ENCODE peak calls at places on chromosomes 12 and 14, in eight cellular contexts. I is transverse colon, O is ascending aorta, G is PC-3, S is GM13976, Z is HL-60, T is fibroblast of the aortic adventitia, V is hepatocyte. N is an unnamed sample.

GRCh38 chr14:96897184-96897583 is 100.0 kb downstream of the VRK1 start:
- DNase-seq in I (no peak), O (no peak), G (no peak), S (no peak), Z (no peak), T (no peak), V (no peak), N (no peak)

GRCh38 chr12:57940915-57941164 is 527 bp upstream of the ATP23 start:
- DNase-seq in I (peak; percentile 11), O (no peak), G (no peak), S (no peak), Z (no peak), T (no peak), V (peak; percentile 6), N (no peak)

GRCh38 chr12:45634273-45634917 is 95.1 kb upstream of the ARID2 start:
- DNase-seq in I (no peak), O (no peak), G (no peak), S (peak; percentile 58), Z (no peak), T (no peak), V (no peak), N (peak; percentile 43)

GRCh38 chr14:77040995-77041744 is 12.7 kb upstream of the IRF2BPL start:
- DNase-seq in I (peak; percentile 29), O (no peak), G (peak; percentile 50), S (no peak), Z (no peak), T (no peak), V (no peak), N (no peak)

GRCh38 chr14:74563233-74563585 is 48.8 kb downstream of the LTBP2 start:
- DNase-seq in I (no peak), O (no peak), G (peak; percentile 60), S (no peak), Z (no peak), T (peak; percentile 53), V (no peak), N (no peak)

GRCh38 chr12:42921741-42922511 is 332.4 kb upstream of the PRICKLE1 start:
- DNase-seq in I (no peak), O (no peak), G (peak; percentile 64), S (no peak), Z (no peak), T (no peak), V (peak; percentile 13), N (no peak)

GRCh38 chr12:69779928-69780327 is 41.3 kb downstream of the RAB3IP start:
- DNase-seq in I (no peak), O (no peak), G (peak; percentile 79), S (peak; percentile 34), Z (no peak), T (peak; percentile 34), V (no peak), N (peak; percentile 29)

GRCh38 chr12:68790952-68791234 is 17.1 kb upstream of the MDM2 start:
- DNase-seq in I (no peak), O (no peak), G (no peak), S (no peak), Z (no peak), T (no peak), V (no peak), N (no peak)

GRCh38 chr12:100632445-100632892 is 59.0 kb downstream of the GAS2L3 start:
- DNase-seq in I (no peak), O (no peak), G (no peak), S (no peak), Z (no peak), T (no peak), V (no peak), N (no peak)

GRCh38 chr12:116346751-116347150 is 69.3 kb upstream of the MED13L start:
- DNase-seq in I (no peak), O (no peak), G (peak; percentile 81), S (no peak), Z (no peak), T (peak; percentile 96), V (peak; percentile 53), N (no peak)

GRCh38 chr14:88297306-88297705 is 25.8 kb downstream of the KCNK10 start:
- DNase-seq in I (no peak), O (no peak), G (no peak), S (no peak), Z (no peak), T (no peak), V (no peak), N (no peak)

GRCh38 chr12:127809236-127809635 is 457.7 kb upstream of the TMEM132C start:
- DNase-seq in I (no peak), O (no peak), G (peak; percentile 59), S (no peak), Z (no peak), T (peak; percentile 90), V (peak; percentile 58), N (no peak)

GRCh38 chr12:25894759-25895158 is 63.7 kb upstream of the RASSF8 start:
- DNase-seq in I (no peak), O (no peak), G (no peak), S (no peak), Z (no peak), T (no peak), V (no peak), N (no peak)

GRCh38 chr12:238116-238515 is 24.2 kb upstream of the SLC6A12 start:
- DNase-seq in I (no peak), O (no peak), G (no peak), S (no peak), Z (no peak), T (no peak), V (no peak), N (no peak)

GRCh38 chr14:24806061-24806678 is 172.2 kb upstream of the GZMB start:
- DNase-seq in I (peak; percentile 89), O (no peak), G (peak; percentile 70), S (peak; percentile 30), Z (peak; percentile 47), T (peak; percentile 65), V (peak; percentile 85), N (peak; percentile 43)

GRCh38 chr12:10033783-10034381 is 3.4 kb downstream of the CLEC9A start:
- DNase-seq in I (no peak), O (no peak), G (peak; percentile 42), S (peak; percentile 28), Z (no peak), T (peak; percentile 9), V (no peak), N (no peak)

GRCh38 chr12:29980304-29980703 is 196.6 kb upstream of the TMTC1 start:
- DNase-seq in I (no peak), O (no peak), G (peak; percentile 81), S (no peak), Z (no peak), T (no peak), V (no peak), N (no peak)

DNA sequence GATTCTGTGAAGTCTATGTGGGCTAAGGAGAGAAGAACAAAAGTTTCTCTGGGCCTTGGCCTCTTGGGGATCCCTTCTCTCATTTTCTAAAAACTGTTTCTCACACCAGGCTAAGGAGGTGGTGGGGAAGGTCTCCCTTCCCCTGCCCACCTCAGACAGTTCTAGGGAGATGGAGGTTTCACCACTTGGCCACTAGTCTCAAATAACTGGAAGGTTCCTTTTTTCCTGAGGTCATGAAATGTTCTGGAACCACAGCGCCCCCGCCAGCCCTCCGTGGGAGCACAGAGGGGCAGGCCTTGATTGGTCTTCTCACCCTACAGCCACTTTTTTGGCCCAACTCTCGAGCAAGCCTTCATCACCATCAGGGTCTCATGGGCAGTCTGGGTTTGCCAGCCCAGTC is 12.6 kb downstream of the C12orf43 start:
- DNase-seq in I (peak; percentile 57), O (no peak), G (no peak), S (no peak), Z (peak; percentile 62), T (no peak), V (no peak), N (no peak)
- TF ChIP-seq CTCF in I (peak; percentile 34), O (no peak), G (peak; percentile 48), S (no peak), Z (no peak), T (no peak), V (peak; percentile 16), N (no peak)

GRCh38 chr12:13348464-13348863 is 151.9 kb downstream of the EMP1 start:
- DNase-seq in I (no peak), O (no peak), G (no peak), S (no peak), Z (no peak), T (no peak), V (no peak), N (no peak)

GRCh38 chr12:13350946-13351345 is 154.4 kb downstream of the EMP1 start:
- DNase-seq in I (no peak), O (no peak), G (no peak), S (no peak), Z (no peak), T (no peak), V (no peak), N (no peak)

GRCh38 chr12:13345722-13346121 is 149.2 kb downstream of the EMP1 start:
- DNase-seq in I (no peak), O (no peak), G (no peak), S (no peak), Z (no peak), T (no peak), V (no peak), N (no peak)

GRCh38 chr12:13350381-13350780 is 153.9 kb downstream of the EMP1 start:
- DNase-seq in I (no peak), O (no peak), G (no peak), S (no peak), Z (no peak), T (no peak), V (no peak), N (no peak)

DNA sequence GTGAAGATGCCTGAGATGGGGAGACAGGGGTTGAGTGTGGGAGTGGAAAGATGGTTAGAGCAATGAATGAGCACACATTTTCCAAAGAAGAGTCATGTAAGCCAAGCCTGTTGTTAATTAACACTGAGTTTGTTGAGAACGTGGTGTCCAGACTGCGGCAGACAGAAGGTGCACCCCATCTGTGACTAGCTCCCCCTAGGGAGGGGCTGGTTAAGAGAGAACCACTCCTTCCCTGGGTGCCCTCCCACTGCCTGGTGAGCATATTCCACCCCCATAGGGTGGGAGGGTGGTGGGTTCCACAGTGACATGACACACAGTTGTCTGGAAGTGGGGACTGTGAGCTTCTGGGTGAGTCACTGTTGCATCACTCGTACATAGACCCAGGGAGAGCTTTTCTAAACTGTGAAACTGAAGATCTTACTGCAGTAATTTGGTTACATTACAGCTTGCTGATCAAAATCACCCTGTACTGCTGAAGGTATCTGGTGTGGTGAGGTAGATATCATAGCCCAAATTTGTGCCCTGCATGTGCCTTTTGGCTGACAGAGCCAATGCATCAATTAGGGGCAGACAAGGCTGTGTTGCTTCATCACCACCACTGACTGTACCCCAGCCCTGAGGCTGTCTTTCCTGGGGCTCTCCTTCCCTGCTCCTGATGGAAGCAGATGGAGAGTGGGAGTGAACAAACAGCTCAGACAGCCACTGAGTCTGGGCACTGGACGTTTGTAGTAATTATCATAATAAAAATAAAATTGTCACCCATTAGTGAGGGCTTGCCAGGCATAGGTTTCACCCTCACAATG is 150.9 kb downstream of the EMP1 start:
- DNase-seq in I (no peak), O (no peak), G (peak; percentile 54), S (no peak), Z (no peak), T (peak; percentile 73), V (peak; percentile 11), N (no peak)
- TF ChIP-seq CTCF in I (no peak), O (no peak), G (peak; percentile 11), S (no peak), Z (no peak), T (peak; percentile 19), V (no peak), N (no peak)

GRCh38 chr12:56271031-56271430 is 4.3 kb downstream of the COQ10A start:
- DNase-seq in I (no peak), O (no peak), G (peak; percentile 49), S (no peak), Z (no peak), T (peak; percentile 34), V (peak; percentile 34), N (no peak)
- TF ChIP-seq CTCF in I (no peak), O (peak; percentile 32), G (peak; percentile 67), S (peak; percentile 44), Z (peak; percentile 33), T (peak; percentile 55), V (peak; percentile 46), N (peak; percentile 57)

GRCh38 chr12:119988788-119989618 is at the start of gene BICDL1:
- DNase-seq in I (peak; percentile 94), O (peak; percentile 36), G (peak; percentile 96), S (peak; percentile 97), Z (peak; percentile 47), T (peak; percentile 5), V (peak; percentile 97), N (peak; percentile 97)
- TF ChIP-seq CTCF in I (no peak), O (no peak), G (no peak), S (no peak), Z (no peak), T (no peak), V (no peak), N (no peak)

N was measured in GM10248.